ENCODE peak calls at places on chromosomes 13 and 19, in six cellular contexts. R is head of caudate nucleus, P is OCI-LY7, T is RWPE2, D is non-pigmented ciliary epithelial cell, O is GM19239. A is an unnamed sample.

GRCh38 chr19:52541608-52542007 is 14.1 kb downstream of the ZNF808 start:
- DNase-seq in D (no peak), R (no peak), O (no peak), P (no peak), T (no peak), A (no peak)

GRCh38 chr19:46945668-46946067 is 74.0 kb upstream of the NPAS1 start:
- DNase-seq in D (no peak), O (no peak), T (no peak), P (no peak), R (no peak), A (peak)

GRCh38 chr19:14375055-14375581 is 6.1 kb upstream of the ADGRE5 start:
- DNase-seq in T (no peak), O (no peak), R (no peak), D (no peak), P (peak), A (no peak)

GRCh38 chr13:76680112-76680511 is 206.1 kb downstream of the KCTD12 start:
- DNase-seq in T (no peak), P (no peak), D (no peak), R (no peak), O (no peak), A (no peak)

GRCh38 chr19:57559008-57559403 is 657 bp downstream of the ZNF550 start:
- DNase-seq in P (peak), D (no peak), O (no peak), T (no peak), R (no peak), A (peak)

GRCh38 chr13:73932091-73932490 is 202.1 kb downstream of the KLF12 start:
- DNase-seq in D (no peak), O (no peak), T (no peak), R (no peak), P (no peak), A (no peak)

GRCh38 chr13:60001892-60002291 is 161.8 kb downstream of the DIAPH3 start:
- DNase-seq in P (no peak), R (no peak), T (no peak), O (no peak), D (no peak), A (no peak)

GRCh38 chr13:106367361-106367781 is 168.1 kb downstream of the EFNB2 start:
- DNase-seq in R (no peak), O (no peak), D (no peak), T (no peak), P (no peak), A (no peak)

GRCh38 chr13:35292329-35292728 is 184.2 kb downstream of the MAB21L1 start:
- DNase-seq in D (no peak), R (no peak), O (no peak), T (no peak), P (no peak), A (no peak)

GRCh38 chr19:16328824-16329482 is 4.3 kb downstream of the KLF2 start:
- DNase-seq in T (no peak), P (peak), O (no peak), R (no peak), D (no peak), A (no peak)

GRCh38 chr19:30649934-30650614 is 277.9 kb downstream of the ZNF536 start:
- DNase-seq in T (no peak), R (peak), D (no peak), O (peak), P (peak), A (peak)

GRCh38 chr19:58010507-58010906 is 7.9 kb upstream of the ZNF606 start:
- DNase-seq in T (no peak), R (no peak), D (no peak), P (no peak), O (no peak), A (no peak)

GRCh38 chr19:11378319-11379189 is 4.1 kb downstream of the SWSAP1 start:
- DNase-seq in P (peak), O (no peak), R (peak), D (no peak), T (no peak), A (peak)

GRCh38 chr13:87078947-87079795 is 592.0 kb upstream of the SLITRK5 start:
- DNase-seq in O (no peak), P (no peak), R (no peak), T (no peak), D (no peak), A (no peak)

GRCh38 chr13:59641758-59642157 is 522.0 kb downstream of the DIAPH3 start:
- DNase-seq in T (no peak), O (no peak), R (no peak), P (no peak), D (no peak), A (no peak)

GRCh38 chr19:17555929-17556813 is 722 bp downstream of the COLGALT1 start:
- DNase-seq in T (no peak), R (peak), D (no peak), P (peak), O (peak), A (peak)

GRCh38 chr13:36599641-36600040 is 74.2 kb upstream of the SERTM1 start:
- DNase-seq in D (no peak), R (no peak), T (no peak), O (no peak), P (no peak), A (no peak)

GRCh38 chr13:111005808-111006494 is 91.1 kb upstream of the ANKRD10 start:
- DNase-seq in R (no peak), T (no peak), P (no peak), D (no peak), O (no peak), A (peak)